ENCODE peak calls at places on chromosome 13, in four cellular contexts. G, A, K and S are unnamed samples.

GRCh38 chr13:95771950-95772349 is 95.0 kb downstream of the DNAJC3 start:
- DNase-seq in K (no peak), G (no peak), A (no peak), S (no peak)

GRCh38 chr13:98843482-98843877 is 91.0 kb upstream of the SLC15A1 start:
- DNase-seq in G (no peak), K (no peak), A (no peak), S (no peak)

GRCh38 chr13:108919036-108919907 is 289.9 kb downstream of the MYO16 start:
- DNase-seq in K (no peak), G (peak; percentile 53), A (no peak), S (no peak)

GRCh38 chr13:113771709-113772331 is 12.8 kb downstream of the TMEM255B start:
- DNase-seq in K (no peak), G (no peak), A (no peak), S (no peak)

GRCh38 chr13:43058318-43058674 is 34.9 kb downstream of the DNAJC15 start:
- DNase-seq in A (no peak), K (peak; percentile 46), G (peak; percentile 16), S (no peak)

GRCh38 chr13:74259641-74260040 is 125.4 kb upstream of the KLF12 start:
- DNase-seq in G (no peak), K (no peak), A (no peak), S (no peak)

GRCh38 chr13:76799696-76800095 is 86.5 kb downstream of the KCTD12 start:
- DNase-seq in K (no peak), A (no peak), G (no peak), S (no peak)

GRCh38 chr13:85666356-85666755 is 132.9 kb downstream of the SLITRK6 start:
- DNase-seq in G (no peak), A (no peak), K (no peak), S (no peak)

GRCh38 chr13:79245937-79246574 is 160.0 kb downstream of the RBM26 start:
- DNase-seq in A (no peak), G (no peak), K (no peak), S (no peak)

GRCh38 chr13:80341771-80342271 is 895 bp upstream of the SPRY2 start:
- DNase-seq in K (peak; percentile 49), G (no peak), A (no peak), S (no peak)

GRCh38 chr13:35621989-35622388 is 145.5 kb upstream of the MAB21L1 start:
- DNase-seq in A (no peak), G (no peak), K (no peak), S (no peak)

GRCh38 chr13:74930402-74931165 is 551.4 kb downstream of the TBC1D4 start:
- DNase-seq in K (no peak), A (no peak), G (no peak), S (no peak)

DNA sequence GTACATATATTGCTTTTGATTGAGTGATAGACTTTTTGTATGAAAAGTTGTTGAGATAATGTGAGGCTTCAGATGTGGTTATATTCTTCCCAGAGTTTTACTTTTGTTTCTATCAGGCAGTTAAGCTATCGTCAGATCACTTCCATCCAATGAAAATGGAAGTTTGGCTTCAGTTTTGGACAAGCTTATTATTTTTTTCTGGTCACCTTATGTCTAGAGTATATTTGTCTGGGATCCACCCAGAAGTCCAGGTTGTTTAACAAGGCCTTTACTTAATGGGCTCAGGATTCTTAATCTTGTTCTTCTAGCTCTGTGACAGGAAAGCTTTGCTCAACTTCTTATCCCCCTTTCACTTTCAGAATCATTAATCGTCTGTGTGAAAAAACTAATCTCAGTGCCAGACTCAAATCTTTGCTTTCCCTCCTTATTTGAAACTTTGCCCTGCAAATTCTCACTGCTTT is 150.9 kb downstream of the PDS5B start:
- DNase-seq in G (no peak), A (no peak), K (no peak), S (no peak)
- TF ChIP-seq RNF2 in G (no peak), A (no peak), K (no peak), S (no peak)

GRCh38 chr13:44715287-44716224 is 139.4 kb upstream of the TSC22D1 start:
- DNase-seq in G (no peak), A (no peak), K (no peak), S (no peak)

GRCh38 chr13:44718467-44718866 is 142.3 kb upstream of the TSC22D1 start:
- DNase-seq in G (no peak), K (no peak), A (no peak), S (no peak)

DNA sequence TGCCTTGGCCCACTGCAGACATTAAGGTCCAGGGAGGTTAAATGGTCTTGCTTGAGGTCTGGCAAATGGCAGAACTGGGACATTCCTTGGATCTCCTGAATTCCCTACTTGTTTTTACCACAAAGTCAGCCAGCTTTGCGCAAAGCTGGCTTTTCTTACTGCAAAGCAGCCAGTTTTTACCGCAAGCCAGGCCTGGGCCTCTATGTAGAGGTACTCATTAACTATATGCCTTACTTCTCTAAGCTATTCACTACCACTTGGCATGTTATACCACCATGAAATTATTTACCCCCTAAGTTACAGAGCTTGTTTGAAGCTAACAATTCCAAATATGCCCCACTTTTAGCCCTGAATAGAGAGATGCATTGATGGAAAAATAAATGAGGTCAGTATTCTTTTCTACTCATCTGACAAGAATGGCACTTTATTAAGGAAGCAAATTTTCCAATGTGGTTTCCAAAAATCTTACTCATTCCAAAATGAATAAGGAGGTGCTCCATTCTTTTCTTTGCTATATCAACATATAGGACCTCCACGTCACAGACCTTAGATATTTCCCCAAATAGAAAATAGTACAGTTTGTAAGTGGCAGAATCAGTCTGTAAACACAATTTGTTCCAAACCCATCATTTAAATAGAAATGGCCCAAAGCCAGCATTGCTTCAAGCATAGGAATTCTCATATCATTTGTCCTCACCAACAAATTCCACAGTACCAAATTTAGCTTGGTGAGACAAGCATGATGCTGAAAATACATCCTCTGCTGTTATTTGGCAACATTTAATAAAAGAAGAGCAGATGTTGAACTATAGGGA is 143.9 kb upstream of the TSC22D1 start:
- DNase-seq in A (no peak), G (no peak), K (no peak), S (no peak)
- TF ChIP-seq RNF2 in A (no peak), G (no peak), K (no peak), S (no peak)

GRCh38 chr13:44921931-44922758 is 67.1 kb downstream of the NUFIP1 start:
- DNase-seq in K (peak; percentile 81), A (no peak), G (peak; percentile 59), S (no peak)
- TF ChIP-seq RNF2 in K (no peak), A (no peak), G (no peak), S (no peak)

GRCh38 chr13:31046711-31047279 is 114.3 kb downstream of the TEX26 start:
- DNase-seq in A (no peak), K (no peak), G (no peak), S (no peak)

GRCh38 chr13:31043891-31044657 is 111.6 kb downstream of the TEX26 start:
- DNase-seq in K (peak; percentile 57), G (peak; percentile 48), A (peak; percentile 88), S (peak; percentile 77)

GRCh38 chr13:31045621-31046081 is 113.2 kb downstream of the TEX26 start:
- DNase-seq in K (peak; percentile 69), G (peak; percentile 74), A (no peak), S (peak; percentile 40)

GRCh38 chr13:31042501-31043165 is 110.2 kb downstream of the TEX26 start:
- DNase-seq in K (no peak), G (no peak), A (no peak), S (no peak)

GRCh38 chr13:31044658-31045620 is 112.5 kb downstream of the TEX26 start:
- DNase-seq in A (no peak), K (no peak), G (no peak), S (no peak)
- TF ChIP-seq RNF2 in A (no peak), K (no peak), G (no peak), S (no peak)

GRCh38 chr13:102033719-102034446 is 368.0 kb downstream of the FGF14 start:
- DNase-seq in A (no peak), G (no peak), K (no peak), S (no peak)
- TF ChIP-seq RNF2 in A (no peak), G (no peak), K (no peak), S (no peak)

GRCh38 chr13:27405521-27406134 is 18.8 kb upstream of the GTF3A start:
- DNase-seq in G (no peak), A (no peak), K (no peak), S (no peak)

GRCh38 chr13:27411393-27411792 is 13.0 kb upstream of the GTF3A start:
- DNase-seq in A (no peak), G (no peak), K (no peak), S (no peak)

GRCh38 chr13:27404680-27405079 is 19.7 kb upstream of the GTF3A start:
- DNase-seq in G (no peak), A (no peak), K (no peak), S (no peak)

GRCh38 chr13:27406178-27406939 is 18.1 kb upstream of the GTF3A start:
- DNase-seq in A (no peak), G (peak; percentile 41), K (peak; percentile 43), S (peak; percentile 17)

GRCh38 chr13:27408074-27408473 is 16.3 kb upstream of the GTF3A start:
- DNase-seq in A (no peak), K (no peak), G (no peak), S (no peak)
- TF ChIP-seq RNF2 in A (no peak), K (no peak), G (no peak), S (no peak)

GRCh38 chr13:97295279-97296182 is 73.4 kb downstream of the MBNL2 start:
- DNase-seq in K (no peak), A (no peak), G (peak; percentile 29), S (peak; percentile 14)
- TF ChIP-seq RNF2 in K (no peak), A (no peak), G (no peak), S (no peak)

GRCh38 chr13:72875233-72875632 is 93.3 kb downstream of the PIBF1 start:
- DNase-seq in G (no peak), K (no peak), A (no peak), S (no peak)
- TF ChIP-seq RNF2 in G (no peak), K (no peak), A (no peak), S (no peak)

GRCh38 chr13:28325022-28325421 is 169.9 kb downstream of the FLT1 start:
- DNase-seq in G (no peak), A (no peak), K (no peak), S (no peak)

GRCh38 chr13:28326081-28326480 is 168.8 kb downstream of the FLT1 start:
- DNase-seq in A (no peak), K (no peak), G (no peak), S (no peak)

GRCh38 chr13:28322256-28322895 is 172.6 kb downstream of the FLT1 start:
- DNase-seq in G (no peak), A (no peak), K (no peak), S (no peak)

GRCh38 chr13:28321751-28322150 is 173.2 kb downstream of the FLT1 start:
- DNase-seq in K (no peak), G (no peak), A (no peak), S (no peak)

GRCh38 chr13:28324181-28324789 is 170.6 kb downstream of the FLT1 start:
- DNase-seq in K (peak; percentile 50), G (peak; percentile 38), A (peak; percentile 81), S (peak; percentile 43)
- TF ChIP-seq RNF2 in K (no peak), G (no peak), A (no peak), S (no peak)